ENCODE peak calls at places on chromosomes 12 and 14, in five cellular contexts. G, C, A, I and X are unnamed samples.

GRCh38 chr14:99191663-99192621 is 80.1 kb downstream of the BCL11B start:
- DNase-seq in G (peak), C (no peak), A (no peak), I (peak), X (no peak)

GRCh38 chr12:56020437-56021189 is at the start of gene IKZF4:
- DNase-seq in G (no peak), C (no peak), A (no peak), I (no peak), X (peak)

GRCh38 chr12:130957304-130957621 is 3.6 kb downstream of the ADGRD1 start:
- DNase-seq in G (no peak), C (no peak), A (no peak), I (no peak), X (no peak)

GRCh38 chr12:1212529-1212928 is 221.5 kb downstream of the ERC1 start:
- DNase-seq in G (no peak), C (no peak), A (no peak), I (no peak), X (no peak)

GRCh38 chr12:43847427-43847826 is 11.5 kb downstream of the TMEM117 start:
- DNase-seq in G (no peak), C (no peak), A (no peak), I (no peak), X (no peak)

GRCh38 chr12:617304-617915 is 45.8 kb downstream of the NINJ2 start:
- DNase-seq in G (no peak), C (no peak), A (no peak), I (peak), X (no peak)

GRCh38 chr14:77071938-77072388 is 26.1 kb upstream of the CIPC start:
- DNase-seq in G (no peak), C (no peak), A (no peak), I (no peak), X (no peak)

GRCh38 chr12:25469861-25470260 is 83.2 kb downstream of the LMNTD1 start:
- DNase-seq in G (no peak), C (no peak), A (no peak), I (no peak), X (no peak)

GRCh38 chr14:75711796-75712211 is 50.8 kb downstream of the TTLL5 start:
- DNase-seq in G (no peak), C (peak), A (peak), I (peak), X (no peak)

GRCh38 chr12:20404576-20405346 is 36.4 kb downstream of the PDE3A start:
- DNase-seq in G (no peak), C (no peak), A (no peak), I (peak), X (no peak)

GRCh38 chr14:59026086-59026485 is 162.4 kb upstream of the DAAM1 start:
- DNase-seq in G (no peak), C (no peak), A (no peak), I (no peak), X (no peak)

GRCh38 chr12:44930972-44931600 is 55.0 kb upstream of the NELL2 start:
- DNase-seq in G (no peak), C (peak), A (no peak), I (no peak), X (no peak)

GRCh38 chr12:68406134-68406576 is 74.0 kb upstream of the MDM1 start:
- DNase-seq in G (no peak), C (no peak), A (no peak), I (peak), X (peak)

GRCh38 chr14:96958057-96958456 is 160.9 kb downstream of the VRK1 start:
- DNase-seq in G (no peak), C (no peak), A (no peak), I (no peak), X (no peak)

GRCh38 chr14:28975084-28975483 is 208.5 kb downstream of the FOXG1 start:
- DNase-seq in G (no peak), C (no peak), A (no peak), I (no peak), X (no peak)

GRCh38 chr12:42270596-42270995 is 32.5 kb upstream of the YAF2 start:
- DNase-seq in G (no peak), C (no peak), A (no peak), I (no peak), X (no peak)

GRCh38 chr14:103541944-103542544 is 13.0 kb downstream of the TRMT61A start:
- DNase-seq in G (no peak), C (no peak), A (peak), I (no peak), X (no peak)

GRCh38 chr12:129844662-129845061 is 59.2 kb downstream of the TMEM132D start:
- DNase-seq in G (no peak), C (no peak), A (no peak), I (no peak), X (no peak)

GRCh38 chr14:89848165-89848564 is 106.4 kb downstream of the EFCAB11 start:
- DNase-seq in G (no peak), C (no peak), A (no peak), I (no peak), X (no peak)

GRCh38 chr12:99916555-99916954 is 68.2 kb downstream of the ANKS1B start:
- DNase-seq in G (no peak), C (no peak), A (no peak), I (no peak), X (no peak)

GRCh38 chr12:42299392-42300308 is 26.2 kb downstream of the ZCRB1 start:
- DNase-seq in G (no peak), C (peak), A (peak), I (no peak), X (no peak)

GRCh38 chr12:77725611-77726010 is 105.1 kb upstream of the NAV3 start:
- DNase-seq in G (no peak), C (no peak), A (no peak), I (no peak), X (no peak)

GRCh38 chr14:34365309-34365915 is 96.6 kb downstream of the SPTSSA start:
- DNase-seq in G (no peak), C (no peak), A (no peak), I (no peak), X (no peak)

GRCh38 chr14:34833545-34834523 is 41.3 kb downstream of the BAZ1A start:
- DNase-seq in G (no peak), C (no peak), A (no peak), I (no peak), X (no peak)

GRCh38 chr12:117671734-117672133 is 297.1 kb downstream of the KSR2 start:
- DNase-seq in G (no peak), C (peak), A (no peak), I (no peak), X (peak)
- TF ChIP-seq CTCF in G (no peak), C (peak), A (peak), I (peak), X (peak)

DNA sequence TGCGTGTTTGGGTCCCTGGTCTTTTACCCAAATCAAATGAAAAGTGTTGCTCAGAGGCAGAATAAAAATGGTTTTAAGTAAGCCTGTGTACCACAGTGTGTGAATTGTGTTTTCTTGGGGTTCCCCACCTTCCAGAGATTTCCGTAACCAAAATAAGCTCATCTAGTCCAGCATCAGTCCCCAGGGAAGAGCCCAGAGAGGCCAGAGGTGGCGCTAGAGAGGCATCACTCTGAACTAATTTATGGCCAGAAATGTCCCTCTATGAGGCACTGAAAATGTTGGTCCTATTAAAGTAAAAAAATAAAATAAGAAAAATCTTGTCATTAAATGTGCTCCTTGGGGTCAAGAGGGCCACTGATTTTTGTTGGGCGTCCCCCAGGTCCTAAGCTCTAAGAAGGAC is 24.9 kb upstream of the PRKAB1 start:
- DNase-seq in G (no peak), C (no peak), A (no peak), I (no peak), X (peak)
- TF ChIP-seq CTCF in G (no peak), C (peak), A (peak), I (no peak), X (peak)

GRCh38 chr14:100836053-100836805 is 10.3 kb downstream of the MEG3 start:
- DNase-seq in G (no peak), C (no peak), A (no peak), I (no peak), X (no peak)

GRCh38 chr14:100834441-100835277 is 8.7 kb downstream of the MEG3 start:
- DNase-seq in G (no peak), C (no peak), A (no peak), I (no peak), X (no peak)

GRCh38 chr14:100830681-100831080 is 4.8 kb downstream of the MEG3 start:
- DNase-seq in G (no peak), C (no peak), A (no peak), I (no peak), X (no peak)

GRCh38 chr14:100835278-100836052 is 9.5 kb downstream of the MEG3 start:
- DNase-seq in G (no peak), C (no peak), A (no peak), I (no peak), X (no peak)

GRCh38 chr14:100832311-100832960 is 6.5 kb downstream of the MEG3 start:
- DNase-seq in G (no peak), C (no peak), A (no peak), I (no peak), X (no peak)
- TF ChIP-seq CTCF in G (no peak), C (no peak), A (no peak), I (no peak), X (no peak)

DNA sequence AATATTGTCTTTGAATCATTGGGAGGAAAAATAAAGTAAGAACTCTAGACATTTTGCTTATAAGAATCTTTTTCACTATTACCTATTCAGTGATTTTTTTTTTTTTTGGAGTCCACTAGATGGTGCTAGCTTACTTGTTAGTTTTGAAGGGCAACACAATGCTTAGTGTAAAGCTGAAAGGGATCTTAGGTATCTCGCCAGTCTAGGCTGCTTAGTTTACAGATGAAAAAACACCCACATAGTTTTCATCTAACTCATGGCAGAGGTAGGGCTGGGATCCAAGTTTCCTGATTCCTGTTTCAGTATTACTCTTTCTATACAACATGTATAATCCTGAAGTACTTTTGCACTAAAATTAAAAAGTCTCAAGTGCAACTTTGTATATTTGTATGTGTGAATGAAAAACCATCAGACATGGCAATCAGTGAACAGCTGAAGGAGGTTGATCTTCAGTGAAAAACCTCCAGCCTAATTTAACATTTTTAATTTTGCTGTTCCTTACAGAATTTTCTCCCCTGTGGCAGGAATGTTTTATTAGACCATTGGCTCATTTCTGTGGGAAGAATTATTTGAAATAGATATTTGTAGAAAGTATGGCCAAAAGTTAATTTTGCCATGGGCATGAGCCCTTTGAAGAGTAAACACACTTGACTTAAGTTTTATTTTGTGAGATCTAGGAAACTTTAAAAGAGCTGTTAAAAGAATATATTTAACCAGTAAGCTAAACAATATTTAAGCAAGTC is 40.7 kb downstream of the LRRIQ1 start:
- DNase-seq in G (no peak), C (peak), A (no peak), I (no peak), X (no peak)
- TF ChIP-seq CTCF in G (no peak), C (peak), A (peak), I (no peak), X (peak)

GRCh38 chr12:14774944-14775651 is 28.2 kb downstream of the WBP11 start:
- DNase-seq in G (peak), C (no peak), A (peak), I (peak), X (peak)

GRCh38 chr12:14777271-14777670 is 26.0 kb downstream of the WBP11 start:
- DNase-seq in G (no peak), C (no peak), A (no peak), I (peak), X (no peak)

GRCh38 chr12:14775652-14776020 is 27.6 kb downstream of the WBP11 start:
- DNase-seq in G (no peak), C (no peak), A (no peak), I (no peak), X (no peak)

GRCh38 chr12:14774074-14774943 is 29.0 kb downstream of the WBP11 start:
- DNase-seq in G (peak), C (peak), A (peak), I (peak), X (peak)

DNA sequence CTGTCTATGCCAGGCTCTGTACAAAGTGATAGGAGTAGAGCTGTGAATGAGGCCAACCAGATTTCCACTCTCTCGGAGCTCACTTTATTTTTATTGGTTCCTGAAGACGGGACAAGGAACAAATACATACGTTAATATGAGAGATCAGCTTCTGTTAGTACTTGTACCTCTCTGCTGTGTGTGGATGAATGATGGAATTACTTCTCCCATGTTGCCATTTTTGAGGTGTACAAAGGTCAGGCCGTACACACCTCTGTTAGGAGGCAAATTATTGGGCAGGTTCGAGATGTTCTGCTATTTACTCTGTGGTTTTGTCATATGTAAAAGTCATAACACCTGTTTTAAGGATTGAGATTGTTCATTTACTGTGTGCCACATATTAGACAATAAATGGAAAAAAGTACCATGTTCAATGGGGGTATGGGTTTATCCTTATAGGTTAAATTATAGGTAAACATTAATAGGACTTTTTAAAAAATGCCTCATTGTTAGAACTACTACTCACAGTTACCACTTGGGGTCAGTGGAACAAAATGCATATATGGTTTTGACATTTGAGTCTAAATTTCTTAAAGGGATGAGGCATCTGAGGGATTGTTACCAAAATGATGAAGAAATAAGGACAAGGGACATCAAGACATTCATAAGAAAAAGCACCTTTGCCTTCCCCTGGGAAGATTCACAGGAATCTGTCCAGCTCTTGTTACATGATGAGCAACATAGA is 26.9 kb downstream of the WBP11 start:
- DNase-seq in G (no peak), C (no peak), A (no peak), I (no peak), X (no peak)
- TF ChIP-seq CTCF in G (peak), C (peak), A (peak), I (no peak), X (peak)